ENCODE peak calls at places on chromosomes 7 and 10, in six cellular contexts. V is epithelial cell of prostate, O is hepatocyte, G is A549, H is OCI-LY7, F is endothelial cell of umbilical vein. E is an unnamed sample.

GRCh38 chr7:106597751-106598619 is 63.0 kb downstream of the CCDC71L start:
- DNase-seq in V (no peak), O (no peak), G (no peak), H (no peak), F (peak; percentile 24), E (no peak)

GRCh38 chr10:104640339-104641149 is 546 bp upstream of the SORCS3 start:
- DNase-seq in V (no peak), O (peak; percentile 49), G (no peak), H (no peak), F (no peak), E (no peak)

GRCh38 chr10:77533887-77534278 is 103.7 kb downstream of the KCNMA1 start:
- DNase-seq in V (no peak), O (no peak), G (peak; percentile 25), H (no peak), F (no peak), E (peak; percentile 14)

GRCh38 chr7:1810521-1810920 is 140.4 kb downstream of the ELFN1 start:
- DNase-seq in V (no peak), O (no peak), G (no peak), H (no peak), F (no peak), E (no peak)

GRCh38 chr10:123916775-123917174 is 25.2 kb upstream of the CPXM2 start:
- DNase-seq in V (no peak), O (no peak), G (no peak), H (no peak), F (no peak), E (no peak)

GRCh38 chr7:36314491-36314890 is 75.2 kb upstream of the ANLN start:
- DNase-seq in V (no peak), O (no peak), G (no peak), H (no peak), F (no peak), E (no peak)

GRCh38 chr10:69715899-69716606 is 85.7 kb upstream of the COL13A1 start:
- DNase-seq in V (no peak), O (no peak), G (no peak), H (no peak), F (no peak), E (no peak)

GRCh38 chr10:121865554-121865953 is 62.3 kb downstream of the ATE1 start:
- DNase-seq in V (no peak), O (peak; percentile 16), G (no peak), H (no peak), F (no peak), E (no peak)

GRCh38 chr10:63692205-63692896 is 171.2 kb downstream of the REEP3 start:
- DNase-seq in V (no peak), O (no peak), G (no peak), H (no peak), F (peak; percentile 65), E (no peak)

GRCh38 chr7:18345641-18346234 is 149.8 kb upstream of the HDAC9 start:
- DNase-seq in V (no peak), O (peak; percentile 73), G (peak; percentile 5), H (peak; percentile 47), F (peak; percentile 72), E (peak; percentile 32)

GRCh38 chr7:73904219-73905136 is 43.5 kb downstream of the TMEM270 start:
- DNase-seq in V (no peak), O (no peak), G (no peak), H (no peak), F (no peak), E (no peak)

GRCh38 chr7:4849390-4849789 is 12.4 kb downstream of the PAPOLB start:
- DNase-seq in V (no peak), O (peak; percentile 42), G (peak; percentile 21), H (peak; percentile 31), F (peak; percentile 36), E (peak; percentile 56)

GRCh38 chr10:70589762-70590662 is 12.5 kb downstream of the PRF1 start:
- DNase-seq in V (no peak), O (peak; percentile 52), G (no peak), H (no peak), F (no peak), E (no peak)

GRCh38 chr7:90626011-90626410 is 29.9 kb downstream of the CDK14 start:
- DNase-seq in V (no peak), O (no peak), G (no peak), H (no peak), F (peak; percentile 45), E (no peak)

GRCh38 chr10:118332948-118333710 is 9.0 kb downstream of the FAM204A start:
- DNase-seq in V (no peak), O (peak; percentile 30), G (no peak), H (no peak), F (peak; percentile 64), E (no peak)

GRCh38 chr10:86655173-86655540 is 810 bp downstream of the OPN4 start:
- DNase-seq in V (no peak), O (no peak), G (no peak), H (no peak), F (no peak), E (no peak)

GRCh38 chr7:81715984-81716588 is 53.8 kb downstream of the HGF start:
- DNase-seq in V (no peak), O (peak; percentile 17), G (no peak), H (no peak), F (peak; percentile 30), E (peak; percentile 4)

GRCh38 chr10:132444877-132445351 is 47.9 kb downstream of the PWWP2B start:
- DNase-seq in V (no peak), O (no peak), G (no peak), H (no peak), F (no peak), E (no peak)

GRCh38 chr7:19203686-19204085 is 58.5 kb upstream of the FERD3L start:
- DNase-seq in V (no peak), O (no peak), G (no peak), H (no peak), F (no peak), E (no peak)

GRCh38 chr7:121428857-121429489 is 32.9 kb upstream of the FAM3C start:
- DNase-seq in V (no peak), O (no peak), G (no peak), H (no peak), F (no peak), E (peak; percentile 54)

GRCh38 chr10:99685232-99686041 is 26.1 kb downstream of the ENTPD7 start:
- DNase-seq in V (peak; percentile 86), O (no peak), G (no peak), H (peak; percentile 54), F (peak; percentile 33), E (no peak)

GRCh38 chr7:74473116-74473515 is 19.4 kb downstream of the GTF2IRD1 start:
- DNase-seq in V (no peak), O (no peak), G (peak; percentile 34), H (no peak), F (no peak), E (peak; percentile 65)

GRCh38 chr7:128876127-128876526 is 13.5 kb downstream of the ATP6V1F start:
- DNase-seq in V (no peak), O (no peak), G (no peak), H (no peak), F (no peak), E (no peak)
- H3K27ac ChIP-seq in V (no peak overlapping the region), O (no peak overlapping the region), G (no peak overlapping the region), H (no peak overlapping the region), F (no peak overlapping the region), E (no peak overlapping the region)

GRCh38 chr10:44395396-44395795 is 10.5 kb upstream of the CXCL12 start:
- DNase-seq in V (no peak), O (no peak), G (no peak), H (no peak), F (no peak), E (no peak)
- H3K27ac ChIP-seq in V (no peak overlapping the region), O (no peak overlapping the region), G (no peak overlapping the region), H (no peak overlapping the region), F (no peak overlapping the region), E (no peak overlapping the region)

DNA sequence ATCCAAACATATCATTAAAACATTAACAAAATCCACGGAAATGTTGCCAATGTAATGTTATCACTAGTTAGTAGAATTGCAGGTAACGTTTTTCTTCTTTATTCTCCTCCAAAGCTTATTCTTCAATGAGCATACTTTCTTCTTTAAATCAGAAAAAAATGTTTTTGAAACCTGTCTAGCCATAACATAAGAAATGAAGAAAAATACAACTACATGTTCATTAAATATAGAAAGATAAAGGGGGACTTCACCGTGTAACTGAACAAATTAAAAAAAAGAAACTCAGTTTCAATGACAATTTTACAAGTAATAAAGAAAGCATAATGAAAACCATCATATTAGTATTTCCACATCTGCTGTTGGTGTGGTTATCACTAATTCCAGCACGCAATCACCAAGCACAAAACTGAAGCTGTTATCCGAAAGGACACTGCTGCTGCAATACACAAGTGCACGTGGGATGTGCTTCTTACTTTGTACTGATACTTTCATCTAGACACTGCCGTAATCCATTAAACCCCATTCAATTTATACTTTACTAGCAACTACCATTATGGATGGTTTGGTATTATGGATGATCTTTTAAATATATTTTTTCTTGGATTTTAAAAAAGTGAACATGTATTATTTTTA is 9.6 kb downstream of the ESYT2 start:
- DNase-seq in V (no peak), O (no peak), G (no peak), H (no peak), F (no peak), E (no peak)
- H3K27ac ChIP-seq in V (peak overlapping the region; percentile 98), O (peak overlapping the region; percentile 98), G (peak overlapping the region; percentile 99), H (no peak overlapping the region), F (peak overlapping the region; percentile 95), E (peak overlapping the region; percentile 92)

GRCh38 chr10:31399171-31399570 is 80.2 kb downstream of the ZEB1 start:
- DNase-seq in V (no peak), O (no peak), G (no peak), H (no peak), F (no peak), E (no peak)

GRCh38 chr10:31401287-31401686 is 82.3 kb downstream of the ZEB1 start:
- DNase-seq in V (no peak), O (no peak), G (no peak), H (no peak), F (no peak), E (peak; percentile 23)

GRCh38 chr10:31395695-31396094 is 76.7 kb downstream of the ZEB1 start:
- DNase-seq in V (no peak), O (no peak), G (no peak), H (no peak), F (no peak), E (no peak)

GRCh38 chr10:31397852-31398251 is 78.8 kb downstream of the ZEB1 start:
- DNase-seq in V (no peak), O (no peak), G (no peak), H (no peak), F (no peak), E (no peak)

GRCh38 chr10:31399631-31400030 is 80.6 kb downstream of the ZEB1 start:
- DNase-seq in V (no peak), O (no peak), G (no peak), H (no peak), F (no peak), E (peak; percentile 69)
- H3K27ac ChIP-seq in V (no peak overlapping the region), O (no peak overlapping the region), G (no peak overlapping the region), H (no peak overlapping the region), F (no peak overlapping the region), E (no peak overlapping the region)

E was measured in thyroid gland.